ENCODE peak calls at places on chromosome 4, in eight cellular contexts. C is pancreas, J is myocyte, O is neural crest cell, X is cardiac septum, W is bronchial epithelial cell, H is pons, S is amygdala. K is an unnamed sample.

GRCh38 chr4:27463816-27464215 is 603.2 kb downstream of the STIM2 start:
- DNase-seq in S (no peak), J (no peak), W (peak; percentile 83), O (no peak), H (no peak), X (no peak), C (no peak), K (peak; percentile 75)

GRCh38 chr4:56976878-56977320 is 507 bp downstream of the NOA1 start:
- DNase-seq in O (peak; percentile 41), W (peak; percentile 50), X (peak; percentile 84), S (no peak), H (no peak), C (peak; percentile 73), J (no peak), K (peak; percentile 78)

GRCh38 chr4:4853371-4853823 is 6.1 kb upstream of the MSX1 start:
- DNase-seq in J (no peak), W (no peak), O (no peak), H (no peak), S (no peak), X (no peak), C (no peak), K (no peak)

GRCh38 chr4:80091184-80091583 is 18.2 kb upstream of the ANTXR2 start:
- DNase-seq in J (no peak), S (no peak), O (no peak), C (no peak), H (no peak), X (no peak), W (no peak), K (no peak)

GRCh38 chr4:140223056-140223810 is 69.2 kb upstream of the MAML3 start:
- DNase-seq in O (no peak), W (peak; percentile 35), C (no peak), X (no peak), S (no peak), H (no peak), J (no peak), K (peak; percentile 35)

GRCh38 chr4:3402409-3403103 is 39.2 kb upstream of the HGFAC start:
- DNase-seq in H (no peak), S (no peak), C (no peak), J (peak; percentile 66), O (no peak), X (peak; percentile 76), W (no peak), K (no peak)

GRCh38 chr4:125728568-125728967 is 413.8 kb downstream of the FAT4 start:
- DNase-seq in X (no peak), H (no peak), C (no peak), O (no peak), W (peak; percentile 99), J (peak; percentile 37), S (no peak), K (peak; percentile 98)

GRCh38 chr4:121072080-121072835 is at the start of gene NDNF:
- DNase-seq in C (peak; percentile 19), H (peak; percentile 10), W (no peak), X (peak; percentile 78), J (peak; percentile 32), O (peak; percentile 49), S (no peak), K (peak; percentile 26)

GRCh38 chr4:13704020-13704419 is 76.5 kb upstream of the BOD1L1 start:
- DNase-seq in H (no peak), X (no peak), W (no peak), O (no peak), C (no peak), J (no peak), S (no peak), K (no peak)

GRCh38 chr4:37528161-37528560 is 158.0 kb downstream of the RELL1 start:
- DNase-seq in C (peak; percentile 20), O (no peak), J (no peak), H (peak; percentile 2), X (no peak), W (peak; percentile 80), S (no peak), K (peak; percentile 88)

GRCh38 chr4:169922632-169923276 is 103.4 kb downstream of the MFAP3L start:
- DNase-seq in H (peak; percentile 58), W (peak; percentile 27), S (no peak), C (no peak), J (no peak), O (no peak), X (no peak), K (peak; percentile 43)

GRCh38 chr4:123554263-123554662 is 157.7 kb downstream of the SPRY1 start:
- DNase-seq in H (no peak), O (no peak), X (no peak), C (no peak), S (no peak), W (no peak), J (no peak), K (no peak)

GRCh38 chr4:20249333-20249732 is 2.4 kb upstream of the SLIT2 start:
- DNase-seq in C (no peak), H (peak; percentile 31), W (peak; percentile 47), X (no peak), O (no peak), J (peak; percentile 16), S (no peak), K (peak; percentile 48)

GRCh38 chr4:133377286-133377685 is 228.2 kb downstream of the PCDH10 start:
- DNase-seq in C (no peak), X (no peak), S (no peak), W (no peak), J (no peak), O (no peak), H (no peak), K (no peak)

GRCh38 chr4:69156913-69157312 is 57.6 kb downstream of the UGT2B11 start:
- DNase-seq in O (no peak), X (no peak), W (peak; percentile 20), J (no peak), C (no peak), H (no peak), S (no peak), K (peak; percentile 37)

GRCh38 chr4:24042094-24042493 is 152.2 kb upstream of the PPARGC1A start:
- DNase-seq in C (no peak), J (no peak), S (no peak), W (peak; percentile 76), O (no peak), X (no peak), H (no peak), K (peak; percentile 64)

GRCh38 chr4:94603170-94603747 is 151.5 kb downstream of the PDLIM5 start:
- DNase-seq in O (no peak), S (no peak), J (peak; percentile 38), X (no peak), W (peak; percentile 39), C (no peak), H (no peak), K (peak; percentile 59)

GRCh38 chr4:145230726-145231125 is 50.3 kb upstream of the OTUD4 start:
- DNase-seq in W (peak; percentile 12), C (no peak), O (no peak), S (no peak), H (no peak), J (peak; percentile 24), X (no peak), K (peak; percentile 13)

GRCh38 chr4:23884731-23885130 is 5.1 kb downstream of the PPARGC1A start:
- DNase-seq in H (no peak), J (no peak), C (no peak), W (peak; percentile 21), X (no peak), O (no peak), S (no peak), K (no peak)

GRCh38 chr4:174474457-174475075 is 47.7 kb downstream of the HPGD start:
- DNase-seq in C (no peak), X (no peak), S (no peak), W (no peak), J (peak; percentile 28), O (no peak), H (no peak), K (peak; percentile 14)

GRCh38 chr4:3702551-3703221 is 63.5 kb upstream of the ADRA2C start:
- DNase-seq in O (no peak), W (no peak), J (no peak), S (no peak), X (no peak), H (no peak), C (no peak), K (no peak)

GRCh38 chr4:139745111-139745639 is 79.6 kb downstream of the MGST2 start:
- DNase-seq in O (no peak), H (no peak), W (no peak), S (no peak), C (no peak), J (no peak), X (no peak), K (no peak)

GRCh38 chr4:182560358-182560757 is 317.2 kb downstream of the TENM3 start:
- DNase-seq in H (no peak), X (no peak), J (peak; percentile 21), S (no peak), O (peak; percentile 20), W (no peak), C (no peak), K (no peak)

GRCh38 chr4:127781303-127782024 is 658 bp upstream of the HSPA4L start:
- DNase-seq in O (no peak), J (peak; percentile 59), W (no peak), H (no peak), X (peak; percentile 76), C (peak; percentile 5), S (no peak), K (peak; percentile 48)

GRCh38 chr4:120007171-120007894 is 59.3 kb downstream of the MAD2L1 start:
- DNase-seq in S (no peak), C (no peak), H (peak; percentile 5), O (no peak), X (no peak), W (peak; percentile 63), J (peak; percentile 13), K (peak; percentile 8)

GRCh38 chr4:108398326-108398725 is 222.1 kb upstream of the RPL34 start:
- DNase-seq in S (no peak), O (no peak), X (no peak), H (no peak), J (no peak), W (no peak), C (no peak), K (peak; percentile 26)

GRCh38 chr4:76224193-76224592 is 10.6 kb upstream of the SCARB2 start:
- DNase-seq in C (no peak), W (no peak), S (no peak), H (no peak), X (no peak), J (no peak), O (no peak), K (no peak)

K was measured in epithelial cell of esophagus.